ENCODE peak calls at places on chromosomes 7 and 10, in five cellular contexts. J is Peyer's patch, K is heart left ventricle, S is A549, Z is body of pancreas. R is an unnamed sample.

GRCh38 chr10:48609441-48609840 is 4.6 kb upstream of the ARHGAP22 start:
- DNase-seq in J (no peak), K (no peak), S (no peak), Z (no peak), R (no peak)

GRCh38 chr7:101248276-101248675 is 3.4 kb upstream of the FIS1 start:
- DNase-seq in J (no peak), K (no peak), S (no peak), Z (no peak), R (no peak)

GRCh38 chr7:89623018-89623672 is 531.1 kb upstream of the STEAP1 start:
- DNase-seq in J (no peak), K (no peak), S (peak), Z (peak), R (no peak)

GRCh38 chr10:5861269-5862031 is 28.2 kb downstream of the ANKRD16 start:
- DNase-seq in J (peak), K (no peak), S (peak), Z (no peak), R (peak)

GRCh38 chr7:151572136-151572535 is 52.4 kb upstream of the RHEB start:
- DNase-seq in J (no peak), K (no peak), S (no peak), Z (no peak), R (no peak)

GRCh38 chr10:36634916-36635315 is 490.5 kb upstream of the ANKRD30A start:
- DNase-seq in J (no peak), K (no peak), S (no peak), Z (no peak), R (peak)

GRCh38 chr10:33163941-33164824 is 170.3 kb downstream of the NRP1 start:
- DNase-seq in J (no peak), K (no peak), S (peak), Z (no peak), R (peak)

GRCh38 chr10:49309691-49310371 is 10.9 kb downstream of the C10orf71 start:
- DNase-seq in J (peak), K (no peak), S (no peak), Z (no peak), R (no peak)

GRCh38 chr7:95394370-95394769 is 1.8 kb downstream of the PON3 start:
- DNase-seq in J (no peak), K (no peak), S (no peak), Z (no peak), R (no peak)

GRCh38 chr7:23062452-23062851 is 43.1 kb upstream of the KLHL7 start:
- DNase-seq in J (no peak), K (no peak), S (no peak), Z (no peak), R (peak)

GRCh38 chr7:12864470-12865046 is 177.1 kb downstream of the ARL4A start:
- DNase-seq in J (no peak), K (peak), S (no peak), Z (no peak), R (no peak)

GRCh38 chr7:116138202-116138801 is 72.0 kb upstream of the TES start:
- DNase-seq in J (no peak), K (no peak), S (peak), Z (no peak), R (peak)

GRCh38 chr7:131336956-131337355 is 9.3 kb downstream of the MKLN1 start:
- DNase-seq in J (no peak), K (no peak), S (no peak), Z (no peak), R (no peak)

GRCh38 chr7:151675521-151675920 is 155.8 kb upstream of the RHEB start:
- DNase-seq in J (no peak), K (no peak), S (no peak), Z (no peak), R (no peak)

GRCh38 chr10:84191106-84191505 is 3.2 kb upstream of the CDHR1 start:
- DNase-seq in J (peak), K (no peak), S (no peak), Z (no peak), R (no peak)

GRCh38 chr7:7176421-7177043 is 5.8 kb upstream of the C1GALT1 start:
- DNase-seq in J (peak), K (no peak), S (peak), Z (no peak), R (peak)

GRCh38 chr10:72816565-72816964 is 77.0 kb upstream of the OIT3 start:
- DNase-seq in J (no peak), K (no peak), S (no peak), Z (no peak), R (no peak)

GRCh38 chr7:29190349-29191045 is 4.1 kb upstream of the CHN2 start:
- DNase-seq in J (no peak), K (no peak), S (no peak), Z (peak), R (no peak)

GRCh38 chr10:94314913-94315545 is 47.7 kb downstream of the NOC3L start:
- DNase-seq in J (no peak), K (no peak), S (no peak), Z (no peak), R (no peak)

GRCh38 chr7:32030904-32031692 is 39.1 kb downstream of the PDE1C start:
- DNase-seq in J (no peak), K (no peak), S (no peak), Z (no peak), R (no peak)

GRCh38 chr7:112798199-112799159 is 8.3 kb upstream of the TMEM168 start:
- DNase-seq in J (no peak), K (no peak), S (no peak), Z (no peak), R (no peak)

GRCh38 chr7:55140221-55140980 is 121.6 kb downstream of the EGFR start:
- DNase-seq in J (no peak), K (no peak), S (no peak), Z (no peak), R (no peak)

GRCh38 chr10:49611815-49612512 is 1.9 kb downstream of the SLC18A3 start:
- DNase-seq in J (peak), K (no peak), S (no peak), Z (no peak), R (no peak)

GRCh38 chr7:36469236-36469635 is 79.6 kb downstream of the ANLN start:
- DNase-seq in J (no peak), K (no peak), S (no peak), Z (no peak), R (no peak)

GRCh38 chr10:81081887-81082620 is 544.4 kb downstream of the SH2D4B start:
- DNase-seq in J (no peak), K (no peak), S (no peak), Z (no peak), R (no peak)

GRCh38 chr10:8037941-8038894 is 16.3 kb upstream of the GATA3 start:
- DNase-seq in J (no peak), K (no peak), S (no peak), Z (no peak), R (no peak)

GRCh38 chr7:11833431-11833830 is 1.4 kb upstream of the THSD7A start:
- DNase-seq in J (no peak), K (no peak), S (no peak), Z (no peak), R (no peak)

GRCh38 chr7:157707983-157708720 is 371.3 kb downstream of the DNAJB6 start:
- DNase-seq in J (peak), K (no peak), S (no peak), Z (no peak), R (no peak)

GRCh38 chr7:20598479-20599419 is 16.7 kb upstream of the ABCB5 start:
- DNase-seq in J (peak), K (no peak), S (peak), Z (no peak), R (peak)

GRCh38 chr10:36254191-36254590 is 612.1 kb upstream of the FZD8 start:
- DNase-seq in J (peak), K (peak), S (no peak), Z (peak), R (no peak)

GRCh38 chr7:137771679-137772078 is 75.1 kb downstream of the DGKI start:
- DNase-seq in J (no peak), K (no peak), S (no peak), Z (no peak), R (peak)

GRCh38 chr10:125451319-125451718 is 231.6 kb downstream of the TEX36 start:
- DNase-seq in J (no peak), K (no peak), S (no peak), Z (no peak), R (no peak)

GRCh38 chr10:27771231-27771630 is 25.6 kb upstream of the MKX start:
- DNase-seq in J (no peak), K (no peak), S (no peak), Z (no peak), R (no peak)

GRCh38 chr7:159064816-159065130 is 79.9 kb downstream of the VIPR2 start:
- DNase-seq in J (no peak), K (no peak), S (no peak), Z (no peak), R (no peak)

GRCh38 chr10:46222364-46222935 is 64.3 kb upstream of the ANTXRL start:
- DNase-seq in J (no peak), K (no peak), S (no peak), Z (no peak), R (no peak)

GRCh38 chr10:127977368-127978009 is 70.6 kb downstream of the PTPRE start:
- DNase-seq in J (peak), K (peak), S (no peak), Z (peak), R (peak)

GRCh38 chr7:93578762-93579161 is 4.2 kb upstream of the CALCR start:
- DNase-seq in J (no peak), K (no peak), S (no peak), Z (no peak), R (no peak)

GRCh38 chr10:6813876-6814275 is 233.8 kb upstream of the PRKCQ start:
- DNase-seq in J (no peak), K (no peak), S (no peak), Z (no peak), R (no peak)

GRCh38 chr10:13161267-13162012 is at the start of gene MCM10:
- DNase-seq in J (peak), K (peak), S (peak), Z (peak), R (peak)
- TF ChIP-seq POLR2A in J (no peak), K (no peak), S (no peak), Z (no peak), R (peak)

DNA sequence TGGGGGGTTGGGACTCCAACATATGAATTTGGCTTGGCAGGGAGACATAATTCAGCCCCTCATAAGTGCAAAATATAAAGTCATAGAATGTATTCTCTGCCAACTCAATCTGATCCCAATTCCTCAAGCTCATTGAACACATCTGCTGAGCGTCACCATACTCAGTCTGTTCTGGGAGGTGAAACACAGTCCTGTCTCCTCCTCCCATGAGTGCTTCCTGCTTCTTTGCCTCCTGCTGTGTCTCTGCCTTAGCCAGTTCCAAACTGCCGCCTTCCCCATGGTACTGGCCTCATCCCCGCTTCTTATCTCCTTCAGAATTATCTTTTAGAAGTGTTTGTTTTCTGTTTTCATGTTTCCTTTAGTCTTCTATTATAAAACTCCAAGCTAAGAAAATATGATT is 365.5 kb downstream of the TNS3 start:
- DNase-seq in J (no peak), K (no peak), S (no peak), Z (no peak), R (no peak)
- TF ChIP-seq POLR2A in J (no peak), K (no peak), S (no peak), Z (no peak), R (no peak)

GRCh38 chr7:74479961-74480829 is 26.5 kb downstream of the GTF2IRD1 start:
- DNase-seq in J (peak), K (peak), S (no peak), Z (peak), R (peak)
- TF ChIP-seq POLR2A in J (peak), K (peak), S (no peak), Z (peak), R (peak)

GRCh38 chr10:14875941-14876340 is 2.7 kb upstream of the SUV39H2 start:
- DNase-seq in J (no peak), K (no peak), S (no peak), Z (no peak), R (no peak)

GRCh38 chr10:14878266-14879054 is at the start of gene SUV39H2:
- DNase-seq in J (peak), K (peak), S (peak), Z (peak), R (peak)

GRCh38 chr10:14876764-14877163 is 1.9 kb upstream of the SUV39H2 start:
- DNase-seq in J (no peak), K (no peak), S (no peak), Z (no peak), R (no peak)

DNA sequence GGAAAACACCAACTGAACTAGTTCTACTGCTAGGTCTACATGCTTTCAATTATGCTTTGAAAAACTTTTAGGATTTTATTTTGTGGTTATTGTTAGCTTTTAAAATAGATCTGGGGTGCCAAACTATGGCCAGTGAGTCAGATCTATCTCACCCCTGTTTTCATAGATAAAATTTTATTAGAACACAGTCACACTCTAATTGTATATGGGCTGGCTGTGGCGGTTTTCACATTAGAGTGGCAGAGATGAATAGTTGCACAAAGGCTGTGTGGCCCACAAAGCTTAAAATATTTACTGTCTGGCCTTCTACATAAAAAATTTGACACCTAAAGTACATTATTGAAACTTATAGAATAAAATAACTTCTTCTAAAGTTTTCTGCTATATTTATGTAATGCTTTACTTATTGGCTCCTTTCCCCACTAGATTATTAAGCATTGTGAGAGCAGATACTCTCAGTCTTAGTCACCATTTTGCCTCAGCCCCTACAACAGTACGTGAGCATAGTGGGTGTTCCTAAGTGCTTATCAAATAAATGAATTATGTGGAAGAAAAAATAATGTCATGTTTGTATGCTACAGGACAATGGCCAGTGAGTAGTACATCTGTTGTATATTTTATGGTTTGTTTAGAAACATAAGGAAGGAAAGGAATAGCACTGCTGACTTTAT is 5.4 kb upstream of the SUV39H2 start:
- DNase-seq in J (no peak), K (no peak), S (no peak), Z (no peak), R (peak)
- TF ChIP-seq POLR2A in J (no peak), K (no peak), S (no peak), Z (no peak), R (no peak)

GRCh38 chr7:127350586-127350985 is 41.9 kb downstream of the ZNF800 start:
- DNase-seq in J (no peak), K (no peak), S (no peak), Z (no peak), R (no peak)

GRCh38 chr7:127348247-127348631 is 44.3 kb downstream of the ZNF800 start:
- DNase-seq in J (no peak), K (no peak), S (no peak), Z (no peak), R (no peak)

GRCh38 chr7:127346575-127347256 is 45.8 kb downstream of the ZNF800 start:
- DNase-seq in J (no peak), K (no peak), S (no peak), Z (no peak), R (no peak)

GRCh38 chr7:127349881-127350280 is 42.6 kb downstream of the ZNF800 start:
- DNase-seq in J (no peak), K (no peak), S (no peak), Z (no peak), R (no peak)

GRCh38 chr7:127347567-127348246 is 44.8 kb downstream of the ZNF800 start:
- DNase-seq in J (peak), K (peak), S (peak), Z (peak), R (no peak)
- TF ChIP-seq POLR2A in J (no peak), K (no peak), S (no peak), Z (no peak), R (no peak)

GRCh38 chr10:77888356-77888703 is 38.2 kb downstream of the DLG5 start:
- DNase-seq in J (no peak), K (no peak), S (no peak), Z (no peak), R (no peak)

GRCh38 chr10:77886795-77887355 is 39.7 kb downstream of the DLG5 start:
- DNase-seq in J (no peak), K (no peak), S (no peak), Z (no peak), R (no peak)

GRCh38 chr10:77887631-77888355 is 38.8 kb downstream of the DLG5 start:
- DNase-seq in J (no peak), K (no peak), S (no peak), Z (no peak), R (no peak)

GRCh38 chr10:77890097-77890496 is 36.5 kb downstream of the DLG5 start:
- DNase-seq in J (no peak), K (no peak), S (no peak), Z (no peak), R (no peak)

GRCh38 chr10:77889277-77889903 is 37.2 kb downstream of the DLG5 start:
- DNase-seq in J (peak), K (no peak), S (no peak), Z (peak), R (no peak)
- TF ChIP-seq POLR2A in J (no peak), K (no peak), S (no peak), Z (no peak), R (no peak)

DNA sequence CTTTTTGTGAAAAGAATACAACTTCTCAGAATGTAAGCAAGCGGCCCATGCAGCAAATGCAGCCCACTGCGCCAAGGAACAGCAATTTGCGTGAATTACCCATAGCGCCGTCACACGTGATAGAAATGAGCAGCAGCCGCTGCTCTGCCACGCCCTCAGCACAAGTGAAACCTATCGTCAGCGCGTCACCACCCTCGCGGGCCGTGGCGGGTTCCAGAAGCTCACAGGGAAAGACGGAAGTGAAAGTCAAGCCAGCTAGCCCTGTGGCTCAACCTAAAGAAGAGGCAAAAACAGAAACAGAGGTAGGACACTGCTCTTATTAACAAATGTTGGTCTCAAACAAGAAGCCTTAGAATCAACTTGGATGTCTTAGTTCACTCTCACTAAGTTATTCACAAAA is 70.5 kb downstream of the SHH start:
- DNase-seq in J (peak), K (no peak), S (no peak), Z (no peak), R (no peak)
- TF ChIP-seq POLR2A in J (no peak), K (no peak), S (no peak), Z (no peak), R (no peak)

GRCh38 chr10:101619983-101620382 is 31.9 kb downstream of the DPCD start:
- DNase-seq in J (no peak), K (no peak), S (no peak), Z (no peak), R (no peak)
- TF ChIP-seq POLR2A in J (no peak), K (no peak), S (no peak), Z (no peak), R (no peak)

GRCh38 chr7:45915606-45916005 is 5.5 kb downstream of the IGFBP3 start:
- DNase-seq in J (no peak), K (no peak), S (no peak), Z (no peak), R (no peak)
- TF ChIP-seq POLR2A in J (no peak), K (no peak), S (no peak), Z (no peak), R (no peak)